ENCODE peak calls at places on chromosomes 13 and 19, in four cellular contexts. T, Y, W and E are unnamed samples.

GRCh38 chr19:45097776-45098520 is 5.0 kb downstream of the PPP1R37 start:
- DNase-seq in T (peak), Y (no peak), W (peak), E (peak)

GRCh38 chr19:51247972-51248371 is 2.9 kb upstream of the SIGLECL1 start:
- DNase-seq in T (no peak), Y (no peak), W (no peak), E (no peak)

GRCh38 chr19:10230155-10230903 is 802 bp downstream of the S1PR2 start:
- DNase-seq in T (peak), Y (peak), W (peak), E (peak)

GRCh38 chr19:3338541-3339181 is 27.7 kb upstream of the NFIC start:
- DNase-seq in T (no peak), Y (no peak), W (no peak), E (peak)

GRCh38 chr13:43110658-43111057 is 87.3 kb downstream of the DNAJC15 start:
- DNase-seq in T (no peak), Y (no peak), W (no peak), E (no peak)

GRCh38 chr19:54420068-54420382 is 4.8 kb downstream of the TTYH1 start:
- DNase-seq in T (no peak), Y (no peak), W (no peak), E (no peak)

GRCh38 chr13:49643003-49643651 is 14.8 kb downstream of the ARL11 start:
- DNase-seq in T (no peak), Y (no peak), W (no peak), E (no peak)

GRCh38 chr19:34484328-34484727 is 2.8 kb downstream of the WTIP start:
- DNase-seq in T (no peak), Y (no peak), W (no peak), E (no peak)

GRCh38 chr13:27039171-27039701 is 132.4 kb downstream of the USP12 start:
- DNase-seq in T (no peak), Y (no peak), W (no peak), E (no peak)

GRCh38 chr13:55001881-55002280 is 1973.3 kb downstream of the OLFM4 start:
- DNase-seq in T (no peak), Y (no peak), W (no peak), E (no peak)

GRCh38 chr19:17686592-17687042 is 1.5 kb downstream of the UNC13A start:
- DNase-seq in T (no peak), Y (peak), W (no peak), E (no peak)

GRCh38 chr19:50844296-50844935 is 10.3 kb upstream of the KLK3 start:
- DNase-seq in T (no peak), Y (no peak), W (no peak), E (no peak)

GRCh38 chr19:23404676-23405075 is 9.4 kb upstream of the ZNF91 start:
- DNase-seq in T (no peak), Y (no peak), W (no peak), E (no peak)

GRCh38 chr13:97136418-97136817 is 85.7 kb upstream of the MBNL2 start:
- DNase-seq in T (no peak), Y (no peak), W (no peak), E (no peak)

GRCh38 chr13:97139704-97140103 is 82.4 kb upstream of the MBNL2 start:
- DNase-seq in T (no peak), Y (no peak), W (no peak), E (no peak)

GRCh38 chr13:97141564-97142005 is 80.5 kb upstream of the MBNL2 start:
- DNase-seq in T (peak), Y (no peak), W (peak), E (peak)

GRCh38 chr13:97142452-97142851 is 79.7 kb upstream of the MBNL2 start:
- DNase-seq in T (no peak), Y (no peak), W (peak), E (peak)

GRCh38 chr13:97140611-97141010 is 81.5 kb upstream of the MBNL2 start:
- DNase-seq in T (no peak), Y (no peak), W (peak), E (no peak)
- TF ChIP-seq CTCF in T (no peak), Y (no peak), W (no peak), E (no peak)

DNA sequence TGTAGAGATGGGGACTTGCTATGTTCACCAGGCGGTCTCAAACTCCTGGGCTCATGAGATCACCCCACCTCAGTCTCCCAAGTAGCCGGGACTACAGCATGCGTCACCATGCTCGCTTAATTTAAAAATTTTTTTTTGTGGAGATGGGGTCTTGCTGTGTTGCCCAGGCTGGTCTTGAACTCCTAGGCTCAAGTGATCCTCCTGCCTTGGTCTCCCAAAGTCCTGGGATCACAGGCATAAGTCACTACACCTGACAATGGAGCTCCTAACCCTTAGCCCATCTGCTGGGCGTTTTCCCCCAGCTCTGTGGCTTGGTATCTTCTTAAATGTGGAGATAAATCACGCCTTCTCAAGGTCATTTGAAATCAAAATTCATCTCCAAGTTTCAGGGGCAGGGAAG is 6.3 kb upstream of the ADAMTS10 start:
- DNase-seq in T (no peak), Y (no peak), W (no peak), E (no peak)
- TF ChIP-seq CTCF in T (no peak), Y (no peak), W (no peak), E (no peak)

GRCh38 chr19:42634409-42635232 is 39.9 kb upstream of the CEACAM8 start:
- DNase-seq in T (peak), Y (peak), W (peak), E (peak)

GRCh38 chr19:42629191-42629590 is 34.5 kb upstream of the CEACAM8 start:
- DNase-seq in T (no peak), Y (no peak), W (no peak), E (no peak)

DNA sequence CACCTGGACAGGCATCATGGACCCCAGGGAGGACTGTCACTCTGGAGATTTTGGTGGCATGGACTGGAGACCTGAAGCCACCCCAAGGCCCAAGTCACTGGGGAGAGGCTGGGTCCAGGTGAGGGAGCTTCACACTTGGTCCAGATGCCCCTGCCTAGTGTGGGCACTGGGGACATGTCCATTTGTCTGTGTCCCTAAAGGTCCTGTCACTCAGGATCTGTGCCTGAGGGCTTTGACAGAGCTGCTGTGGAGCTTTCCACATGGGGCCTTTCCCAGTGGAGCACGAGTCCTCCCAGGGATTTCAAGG is 40.5 kb upstream of the CEACAM8 start:
- DNase-seq in T (no peak), Y (no peak), W (no peak), E (no peak)
- TF ChIP-seq CTCF in T (no peak), Y (peak), W (no peak), E (no peak)

DNA sequence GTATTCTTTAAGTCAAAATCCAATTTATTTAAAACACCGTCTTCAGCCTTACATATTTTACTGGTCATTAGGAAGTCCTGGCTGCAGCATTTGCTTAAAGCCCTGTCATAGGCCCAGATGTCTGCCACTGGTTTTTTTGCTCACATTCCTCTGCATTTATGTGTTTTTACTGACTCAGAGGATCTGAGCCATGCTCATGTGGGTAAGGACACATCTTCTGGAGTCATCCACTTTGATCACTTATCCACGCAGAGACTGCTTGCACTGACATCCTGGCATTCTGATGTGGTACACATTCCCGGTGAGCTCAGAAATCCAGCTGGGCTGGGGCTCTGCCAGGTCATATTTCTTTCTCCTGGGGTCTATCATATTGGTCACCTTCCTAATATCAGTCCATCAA is 531.7 kb upstream of the ARGLU1 start:
- DNase-seq in T (peak), Y (no peak), W (peak), E (no peak)
- TF ChIP-seq CTCF in T (no peak), Y (no peak), W (no peak), E (no peak)

GRCh38 chr19:32318884-32319520 is 26.4 kb upstream of the ZNF507 start:
- DNase-seq in T (no peak), Y (peak), W (no peak), E (peak)
- TF ChIP-seq CTCF in T (no peak), Y (peak), W (peak), E (peak)

DNA sequence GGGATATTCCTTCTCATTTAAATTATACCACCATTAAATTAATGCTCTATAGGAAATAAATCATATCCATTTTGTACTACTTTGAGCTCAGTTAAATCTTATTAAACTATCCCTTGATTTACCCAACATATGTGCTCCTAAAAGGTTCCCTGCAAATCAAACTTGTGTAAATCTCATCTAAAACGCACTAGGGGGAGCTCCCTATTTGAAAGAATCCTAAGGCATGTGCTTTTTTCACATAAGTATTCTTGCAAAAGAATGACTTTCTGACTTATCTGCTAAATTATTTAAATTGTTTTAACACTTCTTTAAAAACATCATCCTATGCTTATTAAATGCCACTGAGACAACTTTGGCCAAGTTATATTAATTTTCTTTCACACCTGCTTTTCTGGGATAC is 7.9 kb downstream of the INTS6 start:
- DNase-seq in T (peak), Y (no peak), W (peak), E (no peak)
- TF ChIP-seq CTCF in T (peak), Y (no peak), W (peak), E (no peak)